ENCODE peak calls at places on chromosome 1, in nine cellular contexts. Y is ovary, P is endothelial cell, T is tibial artery, K is neural progenitor cell, R is K562, S is RWPE1, L is GM12865, J is B cell. D is an unnamed sample.

GRCh38 chr1:223504741-223505140 is 111.5 kb downstream of the CCDC185 start:
- DNase-seq in Y (no peak), P (no peak), T (no peak), K (no peak), R (peak; percentile 13), S (peak; percentile 92), L (no peak), J (no peak), D (no peak)

GRCh38 chr1:40593449-40594186 is 62.2 kb downstream of the ZNF684 start:
- DNase-seq in Y (no peak), P (no peak), T (no peak), K (no peak), R (peak; percentile 28), S (no peak), L (no peak), J (no peak), D (peak; percentile 26)

GRCh38 chr1:43947890-43948437 is 1.2 kb downstream of the IPO13 start:
- DNase-seq in Y (no peak), P (no peak), T (no peak), K (no peak), R (peak; percentile 26), S (no peak), L (no peak), J (no peak), D (no peak)

GRCh38 chr1:187513190-187513589 is 684.4 kb downstream of the PLA2G4A start:
- DNase-seq in Y (no peak), P (no peak), T (no peak), K (no peak), R (peak; percentile 1), S (no peak), L (peak; percentile 2), J (no peak), D (no peak)

GRCh38 chr1:44511769-44512168 is 106.7 kb downstream of the RNF220 start:
- DNase-seq in Y (no peak), P (no peak), T (no peak), K (no peak), R (no peak), S (no peak), L (peak; percentile 63), J (no peak), D (peak; percentile 24)

GRCh38 chr1:190320952-190321351 is 156.7 kb downstream of the BRINP3 start:
- DNase-seq in Y (no peak), P (peak; percentile 12), T (no peak), K (peak; percentile 34), R (no peak), S (peak; percentile 12), L (no peak), J (no peak), D (no peak)

GRCh38 chr1:22469219-22469618 is 17.6 kb downstream of the ZBTB40 start:
- DNase-seq in Y (no peak), P (no peak), T (no peak), K (no peak), R (no peak), S (no peak), L (no peak), J (no peak), D (no peak)

GRCh38 chr1:1371741-1372711 is 3.0 kb downstream of the AURKAIP1 start:
- DNase-seq in Y (peak; percentile 85), P (peak; percentile 89), T (peak; percentile 47), K (peak; percentile 80), R (peak; percentile 80), S (no peak), L (peak; percentile 80), J (peak; percentile 76), D (peak; percentile 88)

GRCh38 chr1:38891753-38892152 is 10.4 kb upstream of the GJA9 start:
- DNase-seq in Y (no peak), P (no peak), T (no peak), K (peak; percentile 24), R (peak; percentile 53), S (peak; percentile 20), L (no peak), J (no peak), D (peak; percentile 14)

GRCh38 chr1:224637936-224638335 is 21.8 kb downstream of the CNIH3 start:
- DNase-seq in Y (no peak), P (no peak), T (no peak), K (no peak), R (no peak), S (no peak), L (no peak), J (no peak), D (no peak)

GRCh38 chr1:43423672-43424550 is 29.8 kb downstream of the HYI start:
- DNase-seq in Y (no peak), P (no peak), T (no peak), K (no peak), R (no peak), S (peak; percentile 82), L (no peak), J (no peak), D (peak; percentile 21)

GRCh38 chr1:40784141-40784770 is 669 bp downstream of the KCNQ4 start:
- DNase-seq in Y (peak; percentile 58), P (peak; percentile 36), T (no peak), K (peak; percentile 75), R (peak; percentile 54), S (no peak), L (no peak), J (no peak), D (no peak)

GRCh38 chr1:151171190-151171589 is 4.6 kb downstream of the TMOD4 start:
- DNase-seq in Y (no peak), P (no peak), T (no peak), K (no peak), R (no peak), S (no peak), L (no peak), J (no peak), D (no peak)

GRCh38 chr1:193111641-193112090 is 6.5 kb upstream of the GLRX2 start:
- DNase-seq in Y (no peak), P (no peak), T (peak; percentile 73), K (peak; percentile 16), R (peak; percentile 76), S (no peak), L (no peak), J (no peak), D (no peak)

GRCh38 chr1:227897704-227898438 is 49.9 kb downstream of the WNT9A start:
- DNase-seq in Y (peak; percentile 20), P (no peak), T (peak; percentile 13), K (no peak), R (no peak), S (no peak), L (no peak), J (peak; percentile 27), D (no peak)

GRCh38 chr1:1988061-1988945 is 15.3 kb downstream of the CFAP74 start:
- DNase-seq in Y (no peak), P (no peak), T (no peak), K (no peak), R (no peak), S (no peak), L (no peak), J (no peak), D (no peak)

GRCh38 chr1:6423321-6423999 is 1.1 kb upstream of the ESPN start:
- DNase-seq in Y (peak; percentile 51), P (peak; percentile 63), T (no peak), K (peak; percentile 78), R (peak; percentile 86), S (peak; percentile 74), L (peak; percentile 63), J (peak; percentile 61), D (peak; percentile 83)

DNA sequence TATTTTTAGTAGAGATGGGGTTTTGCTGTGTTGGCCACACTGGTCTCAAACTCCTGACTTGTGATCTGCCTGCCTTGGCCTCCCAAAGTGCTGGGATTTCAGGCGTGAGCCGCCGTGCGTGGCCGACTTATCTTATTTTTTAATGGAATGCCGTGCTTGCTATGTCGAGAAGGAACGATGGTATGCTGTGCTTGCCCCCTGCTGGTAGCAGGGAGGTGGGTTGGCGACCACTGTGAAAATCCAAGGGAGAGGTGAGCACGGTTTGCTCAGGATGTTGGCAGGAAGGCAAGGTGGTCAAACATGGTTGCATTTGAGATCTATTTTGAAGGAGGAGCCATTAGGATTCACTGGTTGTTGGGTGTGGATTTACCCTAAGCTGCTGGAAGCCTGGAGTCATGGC is 45.8 kb upstream of the RCC2 start:
- DNase-seq in Y (no peak), P (peak; percentile 54), T (no peak), K (peak; percentile 27), R (peak; percentile 61), S (peak; percentile 23), L (peak; percentile 20), J (no peak), D (peak; percentile 39)
- TF ChIP-seq CTCF in Y (no peak), P (peak; percentile 57), T (peak; percentile 11), K (peak; percentile 27), R (peak; percentile 66), S (peak; percentile 43), L (peak; percentile 55), J (peak; percentile 17), D (peak; percentile 41)

DNA sequence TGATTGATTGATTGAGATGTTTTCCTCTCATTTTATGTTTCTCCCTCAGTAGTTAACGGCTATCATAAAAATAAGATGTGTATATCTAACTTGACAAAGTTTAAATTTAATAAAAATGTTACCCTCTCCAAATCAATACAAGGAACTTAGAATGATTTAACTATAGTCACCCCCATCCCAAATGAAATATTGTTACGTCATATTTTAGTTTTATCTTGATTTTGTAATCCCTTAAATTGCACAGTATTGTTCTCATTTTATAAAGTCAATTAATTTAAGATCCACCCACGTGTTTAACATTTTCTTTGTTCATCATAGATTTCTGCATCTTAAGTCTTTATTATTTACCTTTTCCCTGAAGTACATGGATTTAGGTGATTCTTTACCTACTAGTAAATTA is 37.2 kb downstream of the COLGALT2 start:
- DNase-seq in Y (no peak), P (no peak), T (no peak), K (no peak), R (no peak), S (no peak), L (no peak), J (no peak), D (no peak)
- TF ChIP-seq CTCF in Y (no peak), P (no peak), T (no peak), K (no peak), R (no peak), S (no peak), L (no peak), J (no peak), D (no peak)

GRCh38 chr1:238252033-238252802 is 361.5 kb upstream of the ZP4 start:
- DNase-seq in Y (peak; percentile 38), P (peak; percentile 62), T (no peak), K (peak; percentile 65), R (peak; percentile 27), S (peak; percentile 46), L (peak; percentile 39), J (no peak), D (peak; percentile 61)
- TF ChIP-seq CTCF in Y (no peak), P (peak; percentile 65), T (peak; percentile 36), K (peak; percentile 73), R (no peak), S (peak; percentile 59), L (peak; percentile 39), J (peak; percentile 23), D (peak; percentile 44)

DNA sequence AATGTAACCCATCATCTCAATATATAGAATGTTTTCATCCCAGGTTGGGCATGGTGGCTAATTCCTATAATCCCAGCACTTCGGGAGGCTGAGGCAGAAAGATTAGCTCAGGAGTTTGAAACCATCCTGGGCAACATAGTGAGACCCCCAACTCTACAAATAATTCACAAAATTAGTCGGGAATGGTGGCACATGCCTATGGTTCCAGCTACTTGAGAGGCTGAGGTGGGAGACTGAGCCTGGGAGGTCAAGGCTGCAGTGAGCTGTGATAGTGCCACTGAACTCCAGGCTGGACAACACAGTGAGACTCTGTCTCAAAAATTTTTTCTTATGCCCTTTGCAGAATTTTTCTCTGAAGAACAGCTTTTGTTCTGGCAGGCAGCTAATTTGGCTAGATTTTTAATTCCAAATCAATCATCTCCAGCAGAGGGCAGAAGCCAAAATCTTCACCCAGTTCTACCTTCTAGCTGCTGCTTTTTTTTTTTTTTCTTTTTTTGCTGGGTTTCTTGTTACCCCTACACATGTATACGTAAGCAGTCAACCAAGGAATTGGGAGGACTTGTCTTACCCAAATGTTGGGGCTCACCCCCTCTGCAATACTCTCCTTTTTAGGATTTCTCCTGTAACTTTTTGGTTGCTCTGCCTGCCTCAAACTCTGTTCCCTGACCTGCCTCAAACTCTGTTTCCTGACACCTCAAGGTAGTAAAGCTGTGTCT is 2.7 kb upstream of the RAD54L start:
- DNase-seq in Y (no peak), P (no peak), T (no peak), K (no peak), R (peak; percentile 48), S (peak; percentile 33), L (peak; percentile 49), J (no peak), D (no peak)
- TF ChIP-seq CTCF in Y (no peak), P (no peak), T (peak; percentile 25), K (peak; percentile 45), R (peak; percentile 48), S (peak; percentile 30), L (peak; percentile 43), J (peak; percentile 51), D (no peak)

D was measured in activated CD8-positive, alpha-beta T cell treated with anti-CD3 and anti-CD28 coated beads for 36 hours.